ENCODE peak calls at places on chromosomes 11 and 22, in five cellular contexts. U is left cardiac atrium, J is left ventricle myocardium superior, L is IMR-90, D is pancreas. C is an unnamed sample.
A peak's percentile ranks its signal among the peaks of the same experiment; 100 is the strongest.

GRCh38 chr11:121041072-121041471 is 17.2 kb downstream of the TBCEL start:
- ATAC-seq in U (no peak), J (no peak), L (no peak), D (no peak), C (no peak)

GRCh38 chr22:49704345-49705215 is 123.1 kb downstream of the BRD1 start:
- ATAC-seq in U (no peak), J (no peak), L (no peak), D (no peak), C (no peak)

GRCh38 chr11:17476317-17477083 is at the start of gene ABCC8:
- ATAC-seq in U (peak; percentile 75), J (peak; percentile 73), L (no peak), D (peak; percentile 51), C (peak; percentile 17)

GRCh38 chr22:28484662-28485061 is 195.0 kb downstream of the TTC28 start:
- ATAC-seq in U (no peak), J (no peak), L (no peak), D (no peak), C (no peak)

GRCh38 chr11:44651535-44652130 is 75.1 kb upstream of the TSPAN18 start:
- ATAC-seq in U (no peak), J (no peak), L (no peak), D (no peak), C (no peak)

GRCh38 chr22:28951530-28951929 is 68.2 kb downstream of the ZNRF3 start:
- ATAC-seq in U (no peak), J (peak; percentile 11), L (no peak), D (no peak), C (no peak)

GRCh38 chr22:21443735-21444421 is 23.3 kb upstream of the TMEM191C start:
- ATAC-seq in U (no peak), J (no peak), L (no peak), D (peak; percentile 46), C (no peak)

GRCh38 chr22:36745301-36745995 is 30.5 kb downstream of the IFT27 start:
- ATAC-seq in U (no peak), J (no peak), L (no peak), D (no peak), C (no peak)

GRCh38 chr11:111308140-111308539 is 9.8 kb downstream of the POU2AF3 start:
- ATAC-seq in U (no peak), J (peak; percentile 71), L (peak; percentile 37), D (peak; percentile 85), C (peak; percentile 82)

GRCh38 chr11:57278721-57279095 is 41.7 kb upstream of the APLNR start:
- ATAC-seq in U (no peak), J (no peak), L (no peak), D (no peak), C (no peak)

GRCh38 chr11:35934981-35935380 is 8.9 kb upstream of the LDLRAD3 start:
- ATAC-seq in U (peak; percentile 91), J (no peak), L (no peak), D (no peak), C (no peak)